ENCODE peak calls at places on chromosome 22, in ten cellular contexts. K is EL; N is stimulated activated CD4-positive, alpha-beta T cell treated with anti-CD3 and anti-CD28 coated beads, Interleukin-12 subunit alpha, Interleukin-12 subunit beta, amount 100 ng/mL, for 4 hours; I is lower lobe of right lung; E is ACHN; Y is memory B cell; D is NCI-H774; S is type B pancreatic cell; F is effector memory CD4-positive, alpha-beta T cell; X is NCI-H1436. W is an unnamed sample.

GRCh38 chr22:37804886-37805857 is 2.6 kb upstream of the GCAT start:
- DNase-seq in K (peak; percentile 88), N (peak; percentile 68), I (peak; percentile 92), E (peak; percentile 84), Y (no peak), D (peak; percentile 55), S (peak; percentile 93), F (peak; percentile 28), X (peak; percentile 78), W (no peak)

GRCh38 chr22:42379961-42380537 is 52.2 kb downstream of the NFAM1 start:
- DNase-seq in K (no peak), N (no peak), I (no peak), E (no peak), Y (no peak), D (no peak), S (no peak), F (no peak), X (no peak), W (no peak)

GRCh38 chr22:33274214-33274828 is 216.1 kb upstream of the SYN3 start:
- DNase-seq in K (no peak), N (no peak), I (no peak), E (peak; percentile 28), Y (peak; percentile 59), D (no peak), S (no peak), F (no peak), X (no peak), W (peak; percentile 15)

GRCh38 chr22:40285508-40285907 is 60.8 kb upstream of the ADSL start:
- DNase-seq in K (no peak), N (no peak), I (no peak), E (no peak), Y (no peak), D (no peak), S (peak; percentile 13), F (no peak), X (no peak), W (no peak)

GRCh38 chr22:37318255-37319109 is 36.2 kb downstream of the CYTH4 start:
- DNase-seq in K (no peak), N (no peak), I (no peak), E (no peak), Y (no peak), D (no peak), S (no peak), F (no peak), X (no peak), W (no peak)

GRCh38 chr22:39240841-39241631 is 3.7 kb downstream of the PDGFB start:
- DNase-seq in K (peak; percentile 13), N (no peak), I (peak; percentile 73), E (no peak), Y (no peak), D (no peak), S (no peak), F (peak; percentile 39), X (no peak), W (peak; percentile 39)

GRCh38 chr22:39128508-39128907 is 24.0 kb downstream of the CBX7 start:
- DNase-seq in K (no peak), N (no peak), I (no peak), E (no peak), Y (no peak), D (no peak), S (no peak), F (no peak), X (no peak), W (no peak)

GRCh38 chr22:46068908-46069481 is 81.3 kb upstream of the PPARA start:
- DNase-seq in K (peak; percentile 94), N (no peak), I (peak; percentile 52), E (peak; percentile 78), Y (no peak), D (no peak), S (no peak), F (no peak), X (no peak), W (no peak)

GRCh38 chr22:31086703-31087330 is 5.7 kb downstream of the SMTN start:
- DNase-seq in K (no peak), N (no peak), I (no peak), E (no peak), Y (no peak), D (no peak), S (no peak), F (no peak), X (no peak), W (no peak)

GRCh38 chr22:24579242-24579569 is 13.7 kb downstream of the LRRC75B start:
- DNase-seq in K (no peak), N (no peak), I (no peak), E (no peak), Y (no peak), D (no peak), S (no peak), F (no peak), X (no peak), W (no peak)

GRCh38 chr22:19559956-19560355 is 35.7 kb upstream of the CLDN5 start:
- DNase-seq in K (no peak), N (no peak), I (no peak), E (no peak), Y (no peak), D (no peak), S (no peak), F (no peak), X (no peak), W (no peak)

GRCh38 chr22:26429458-26430238 is 588 bp downstream of the ASPHD2 start:
- DNase-seq in K (no peak), N (peak; percentile 16), I (no peak), E (no peak), Y (no peak), D (no peak), S (no peak), F (no peak), X (no peak), W (no peak)

GRCh38 chr22:41263704-41264103 is 22.3 kb downstream of the RANGAP1 start:
- DNase-seq in K (no peak), N (no peak), I (no peak), E (no peak), Y (no peak), D (no peak), S (no peak), F (no peak), X (no peak), W (no peak)

GRCh38 chr22:25362883-25363240 is 143.4 kb downstream of the CRYBB2 start:
- DNase-seq in K (no peak), N (no peak), I (peak; percentile 18), E (no peak), Y (no peak), D (no peak), S (no peak), F (no peak), X (no peak), W (no peak)

GRCh38 chr22:36160499-36160942 is at the start of gene APOL3:
- DNase-seq in K (peak; percentile 53), N (peak; percentile 33), I (peak; percentile 77), E (peak; percentile 19), Y (no peak), D (no peak), S (no peak), F (peak; percentile 12), X (no peak), W (no peak)

GRCh38 chr22:42780070-42780540 is 59.4 kb upstream of the A4GALT start:
- DNase-seq in K (peak; percentile 87), N (no peak), I (no peak), E (peak; percentile 77), Y (peak; percentile 65), D (peak; percentile 6), S (no peak), F (no peak), X (peak; percentile 83), W (peak; percentile 80)

GRCh38 chr22:26768986-26769385 is 111.6 kb downstream of the MIAT start:
- DNase-seq in K (no peak), N (no peak), I (no peak), E (no peak), Y (no peak), D (no peak), S (no peak), F (no peak), X (no peak), W (no peak)

GRCh38 chr22:49664891-49665290 is 162.8 kb downstream of the BRD1 start:
- DNase-seq in K (no peak), N (no peak), I (peak; percentile 23), E (no peak), Y (no peak), D (no peak), S (peak; percentile 66), F (no peak), X (no peak), W (no peak)

GRCh38 chr22:49936018-49936972 is 17.9 kb downstream of the CRELD2 start:
- DNase-seq in K (peak; percentile 90), N (peak; percentile 97), I (peak; percentile 97), E (peak; percentile 84), Y (peak; percentile 95), D (peak; percentile 47), S (no peak), F (peak; percentile 94), X (peak; percentile 90), W (no peak)

GRCh38 chr22:28414017-28414416 is 265.6 kb downstream of the TTC28 start:
- DNase-seq in K (no peak), N (no peak), I (no peak), E (no peak), Y (no peak), D (no peak), S (no peak), F (no peak), X (no peak), W (no peak)

GRCh38 chr22:36155702-36156101 is 4.9 kb downstream of the APOL3 start:
- DNase-seq in K (no peak), N (no peak), I (no peak), E (no peak), Y (no peak), D (no peak), S (no peak), F (no peak), X (no peak), W (no peak)

GRCh38 chr22:44158766-44159165 is 22.0 kb upstream of the PARVG start:
- DNase-seq in K (no peak), N (no peak), I (no peak), E (no peak), Y (no peak), D (no peak), S (no peak), F (no peak), X (no peak), W (no peak)

GRCh38 chr22:20299736-20300136 is 20.1 kb downstream of the DGCR6L start:
- DNase-seq in K (no peak), N (no peak), I (peak; percentile 68), E (peak; percentile 36), Y (no peak), D (peak; percentile 34), S (no peak), F (no peak), X (peak; percentile 29), W (no peak)

GRCh38 chr22:40238425-40239344 is 61.0 kb downstream of the TNRC6B start:
- DNase-seq in K (peak; percentile 83), N (no peak), I (no peak), E (peak; percentile 49), Y (no peak), D (no peak), S (no peak), F (no peak), X (no peak), W (peak; percentile 30)

W was measured in Panc1.